ENCODE peak calls at places on chromosomes 5 and 9, in seven cellular contexts. K, T, F, P, S, X and C are unnamed samples.

GRCh38 chr5:159620853-159621540 is 290.7 kb upstream of the IL12B start:
- DNase-seq in S (no peak), K (no peak), F (no peak), T (no peak), X (peak; percentile 59), P (no peak), C (no peak)

GRCh38 chr9:87685871-87686519 is 39.9 kb upstream of the CTSL start:
- DNase-seq in P (no peak), K (no peak), S (no peak), X (no peak), T (no peak), F (no peak), C (no peak)

GRCh38 chr9:21473236-21473635 is 8.9 kb downstream of the IFNE start:
- DNase-seq in X (no peak), K (no peak), P (no peak), T (no peak), S (no peak), F (no peak), C (no peak)

GRCh38 chr5:78508231-78508765 is 140.3 kb downstream of the LHFPL2 start:
- DNase-seq in K (no peak), P (no peak), F (no peak), S (no peak), X (no peak), T (peak; percentile 54), C (no peak)

GRCh38 chr5:1099931-1100651 is 11.8 kb downstream of the SLC12A7 start:
- DNase-seq in S (no peak), T (no peak), X (no peak), P (no peak), F (no peak), K (no peak), C (no peak)

GRCh38 chr5:9265391-9266287 is 280.2 kb downstream of the SEMA5A start:
- DNase-seq in X (peak; percentile 70), K (peak; percentile 54), S (no peak), T (peak; percentile 71), P (no peak), F (no peak), C (no peak)

GRCh38 chr5:176948458-176948857 is 49.3 kb upstream of the HK3 start:
- DNase-seq in K (no peak), X (no peak), P (no peak), T (peak; percentile 12), S (no peak), F (no peak), C (no peak)

GRCh38 chr5:117177302-117177701 is 602.7 kb upstream of the SEMA6A start:
- DNase-seq in K (no peak), F (no peak), S (no peak), T (no peak), X (no peak), P (no peak), C (no peak)

GRCh38 chr5:3538886-3539285 is 56.7 kb upstream of the IRX1 start:
- DNase-seq in T (no peak), P (no peak), K (no peak), X (no peak), F (no peak), S (no peak), C (no peak)

GRCh38 chr5:73135429-73136276 is 15.3 kb downstream of the TMEM171 start:
- DNase-seq in F (peak; percentile 35), X (peak; percentile 68), K (no peak), S (no peak), T (peak; percentile 32), P (no peak), C (no peak)